ENCODE peak calls at places on chromosomes 5 and 9, in seven cellular contexts. S is left ventricle myocardium inferior, L is lower leg skin, R is thoracic aorta, I is HCT116, H is Peyer's patch, C is lower lobe of right lung. T is an unnamed sample.

GRCh38 chr5:171757853-171758535 is 27.6 kb upstream of the SMIM23 start:
- DNase-seq in C (no peak), S (no peak), I (peak; percentile 67), R (no peak), H (no peak), L (no peak), T (no peak)

GRCh38 chr9:76200730-76201129 is 193.5 kb downstream of the RFK start:
- DNase-seq in L (no peak), S (no peak), I (no peak), C (no peak), R (no peak), H (no peak), T (no peak)

GRCh38 chr5:84403773-84404172 is 19.1 kb upstream of the EDIL3 start:
- DNase-seq in R (no peak), I (peak; percentile 35), S (no peak), H (no peak), L (no peak), C (no peak), T (no peak)

GRCh38 chr5:149731617-149732400 is 1.7 kb downstream of the PPARGC1B start:
- DNase-seq in R (peak; percentile 43), H (peak; percentile 94), L (peak; percentile 91), S (peak; percentile 91), C (peak; percentile 92), I (peak; percentile 64), T (peak; percentile 96)

GRCh38 chr5:160930361-160930760 is 78.3 kb upstream of the ATP10B start:
- DNase-seq in R (no peak), C (no peak), L (no peak), S (no peak), I (no peak), H (no peak), T (no peak)

GRCh38 chr5:105789246-105789645 is 1881.5 kb downstream of the EFNA5 start:
- DNase-seq in C (no peak), H (no peak), S (no peak), R (no peak), L (no peak), I (no peak), T (no peak)

GRCh38 chr9:23821400-23822181 is 4.4 kb downstream of the ELAVL2 start:
- DNase-seq in H (no peak), L (no peak), R (no peak), C (no peak), S (no peak), I (no peak), T (peak; percentile 63)

GRCh38 chr9:115121140-115121710 is 3.3 kb upstream of the TNC start:
- DNase-seq in H (no peak), S (no peak), I (no peak), C (no peak), L (no peak), R (no peak), T (no peak)

GRCh38 chr9:73284386-73284785 is 132.7 kb downstream of the ANXA1 start:
- DNase-seq in R (no peak), C (no peak), H (no peak), S (no peak), I (no peak), L (no peak), T (no peak)
- H3K4me3 ChIP-seq in R (no peak overlapping the region), C (no peak overlapping the region), H (no peak overlapping the region), S (no peak overlapping the region), I (no peak overlapping the region), L (no peak overlapping the region), T (no peak overlapping the region)

DNA sequence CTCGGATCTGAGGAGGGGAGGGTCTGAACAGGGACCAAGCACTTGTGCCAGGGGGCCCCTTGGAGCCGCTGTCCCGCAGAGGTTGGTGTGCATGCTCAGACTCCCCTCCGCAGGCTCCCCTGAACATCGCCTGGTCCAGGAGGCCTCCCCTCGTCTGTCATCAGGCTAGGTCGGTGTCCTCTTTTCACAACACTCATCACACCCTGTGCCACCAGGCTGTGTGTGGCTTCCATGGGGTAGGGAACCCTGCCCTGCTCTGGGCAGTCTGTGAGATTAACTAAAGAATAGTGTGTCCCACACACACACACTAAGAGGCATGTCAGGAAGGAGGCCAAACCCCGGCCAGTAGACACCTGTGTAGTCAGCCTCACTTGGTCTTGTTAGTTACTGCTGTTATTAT is 119.3 kb downstream of the C5orf15 start:
- DNase-seq in C (no peak), H (no peak), S (no peak), I (no peak), L (no peak), R (no peak), T (no peak)
- H3K4me3 ChIP-seq in C (no peak overlapping the region), H (no peak overlapping the region), S (no peak overlapping the region), I (no peak overlapping the region), L (no peak overlapping the region), R (no peak overlapping the region), T (no peak overlapping the region)

DNA sequence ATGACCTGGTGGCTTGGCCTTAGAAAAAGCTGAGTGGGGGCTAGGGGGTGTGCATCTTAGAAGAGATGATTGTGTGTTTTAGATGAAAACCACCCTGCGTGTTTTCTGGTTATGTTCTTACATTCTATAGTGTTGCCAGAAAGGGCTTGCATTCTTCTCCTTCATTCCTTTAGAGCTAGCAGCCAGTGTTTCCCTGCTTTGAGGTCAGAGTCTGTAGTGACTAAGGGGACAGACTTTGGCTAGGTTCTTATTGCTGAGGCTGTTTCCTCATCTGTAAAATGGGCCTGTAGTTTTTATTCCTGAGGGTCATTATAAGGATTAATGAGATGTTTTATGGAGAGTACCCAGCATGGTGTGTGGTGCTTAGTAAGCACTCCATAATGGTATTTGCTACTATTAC is 6.4 kb downstream of the MAST4 start:
- DNase-seq in H (no peak), C (no peak), R (no peak), I (no peak), S (no peak), L (no peak), T (no peak)
- H3K4me3 ChIP-seq in H (no peak overlapping the region), C (no peak overlapping the region), R (no peak overlapping the region), I (no peak overlapping the region), S (no peak overlapping the region), L (no peak overlapping the region), T (no peak overlapping the region)

GRCh38 chr5:56480305-56481146 is 247.4 kb upstream of the ANKRD55 start:
- DNase-seq in R (no peak), I (no peak), S (peak; percentile 71), L (peak; percentile 47), C (peak; percentile 63), H (peak; percentile 68), T (peak; percentile 91)
- H3K4me3 ChIP-seq in R (peak overlapping the region; percentile 83), I (no peak overlapping the region), S (peak overlapping the region; percentile 79), L (peak overlapping the region; percentile 54), C (peak overlapping the region; percentile 67), H (peak overlapping the region; percentile 46), T (peak overlapping the region; percentile 86)

DNA sequence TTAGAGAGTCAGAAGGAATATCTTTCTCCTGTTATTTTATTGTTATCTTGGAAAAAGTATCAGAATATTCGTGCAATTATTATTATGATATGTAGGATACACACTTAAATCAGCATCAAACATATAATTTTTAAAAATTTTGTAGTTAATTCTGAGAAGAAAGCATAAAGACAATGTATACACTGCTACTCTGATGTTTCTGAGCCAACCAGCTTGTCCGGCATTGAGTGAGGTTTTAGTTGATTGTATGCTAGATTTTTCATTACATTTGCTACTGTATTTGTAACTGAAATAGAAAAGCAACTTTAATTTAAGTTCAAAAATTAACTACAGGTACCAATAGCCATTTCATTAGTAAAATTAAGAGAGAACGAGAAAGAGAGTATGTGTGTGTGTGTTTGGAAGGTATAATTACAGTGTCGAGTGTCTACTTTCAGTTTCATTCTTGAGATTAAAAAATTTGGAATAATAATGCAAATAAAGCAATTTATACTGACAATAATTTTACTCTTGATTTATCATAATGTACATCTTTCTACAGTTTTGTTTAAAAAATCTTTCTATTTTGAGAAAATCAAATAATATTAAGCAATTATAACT is 160.4 kb upstream of the CDH12 start:
- DNase-seq in H (no peak), C (no peak), L (no peak), I (no peak), S (no peak), R (no peak), T (no peak)
- H3K4me3 ChIP-seq in H (peak overlapping the region; percentile 7), C (peak overlapping the region; percentile 38), L (no peak overlapping the region), I (no peak overlapping the region), S (peak overlapping the region; percentile 42), R (peak overlapping the region; percentile 7), T (no peak overlapping the region)

GRCh38 chr5:158737536-158738027 is 362.1 kb downstream of the EBF1 start:
- DNase-seq in I (no peak), S (no peak), C (no peak), R (no peak), H (no peak), L (no peak), T (no peak)
- H3K4me3 ChIP-seq in I (no peak overlapping the region), S (no peak overlapping the region), C (no peak overlapping the region), R (no peak overlapping the region), H (no peak overlapping the region), L (no peak overlapping the region), T (no peak overlapping the region)

DNA sequence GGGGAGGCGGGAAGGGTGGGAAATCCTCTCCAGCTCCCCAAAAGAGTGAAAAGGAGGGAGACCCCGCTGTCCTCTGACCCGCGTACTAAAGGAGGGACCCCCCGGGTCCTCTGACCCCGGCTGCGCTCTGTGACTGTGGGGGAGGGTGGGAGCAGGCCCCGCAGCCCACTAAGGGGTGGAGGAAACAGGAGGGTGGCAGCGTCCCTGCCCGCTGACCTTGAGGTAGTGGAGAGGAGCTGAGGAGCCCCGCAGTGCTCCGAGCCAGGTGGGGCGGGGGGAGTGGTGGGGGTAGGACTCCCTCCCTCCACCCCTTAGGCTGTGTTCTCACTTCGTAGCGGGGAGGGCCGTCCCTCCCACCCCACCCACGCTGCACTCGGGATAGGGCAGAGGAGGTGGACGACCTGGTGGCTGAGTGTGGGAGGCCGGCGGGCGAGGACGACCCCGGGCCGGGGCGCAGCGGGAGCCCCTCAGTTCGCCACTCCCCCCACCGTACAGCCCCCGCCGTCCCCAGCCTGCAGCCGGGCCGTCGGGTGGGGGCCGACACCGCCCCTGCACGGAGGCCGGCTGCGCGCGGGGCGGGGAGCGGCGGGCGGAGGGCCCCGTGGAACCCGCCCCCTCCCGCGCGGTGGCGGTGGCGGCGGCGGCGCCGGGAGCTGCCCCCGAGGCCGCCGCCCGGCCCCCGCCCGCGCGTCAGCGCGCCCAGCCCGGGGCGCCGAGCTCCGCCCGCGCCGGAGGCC is at the start of gene ADCY2:
- DNase-seq in L (no peak), R (no peak), C (no peak), I (no peak), H (no peak), S (no peak), T (no peak)
- H3K4me3 ChIP-seq in L (peak within 1 kb of the TSS; percentile 72), R (peak within 1 kb of the TSS; percentile 87), C (peak within 1 kb of the TSS; percentile 43), I (no peak within 1 kb of the TSS), H (peak within 1 kb of the TSS; percentile 21), S (peak within 1 kb of the TSS; percentile 60), T (peak within 1 kb of the TSS; percentile 40)

GRCh38 chr9:94802795-94803194 is 76.3 kb downstream of the AOPEP start:
- DNase-seq in S (no peak), H (no peak), R (no peak), I (no peak), L (no peak), C (no peak), T (no peak)
- H3K4me3 ChIP-seq in S (no peak overlapping the region), H (no peak overlapping the region), R (peak overlapping the region; percentile 51), I (no peak overlapping the region), L (no peak overlapping the region), C (no peak overlapping the region), T (no peak overlapping the region)

DNA sequence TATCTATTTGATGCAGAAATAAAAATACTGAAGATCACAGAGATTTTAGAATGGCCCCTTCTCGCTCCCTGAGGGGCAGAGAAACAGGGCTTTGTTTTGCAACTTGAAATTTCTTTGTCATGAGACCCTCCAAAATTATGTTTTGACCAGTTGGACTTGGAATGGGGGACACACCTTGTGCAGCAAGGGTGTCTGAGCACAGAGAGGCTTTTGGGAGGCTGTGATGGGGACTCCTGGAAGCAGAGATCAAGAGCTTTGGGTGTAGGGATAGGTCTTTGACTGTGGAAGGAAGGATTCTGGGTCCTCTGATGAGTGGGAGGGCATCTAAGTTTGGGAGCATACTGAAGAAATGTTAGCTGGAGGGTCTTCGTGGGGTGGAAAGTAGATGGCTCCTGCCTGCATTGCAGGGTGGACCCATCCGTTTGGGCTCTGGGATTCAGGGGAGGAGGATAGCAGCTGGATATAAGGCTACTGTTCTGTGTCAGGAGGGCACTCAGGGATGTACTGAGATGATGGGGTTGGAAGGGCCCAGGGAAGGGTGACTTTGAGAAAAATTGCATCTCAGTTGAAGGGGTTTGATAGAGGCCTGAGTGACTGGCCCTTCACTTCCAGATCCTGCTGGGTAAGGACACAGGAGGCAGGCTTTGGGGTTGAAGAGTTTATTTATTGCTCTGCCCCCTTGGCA is 1.8 kb upstream of the MYORG start:
- DNase-seq in I (no peak), L (no peak), S (no peak), C (no peak), R (no peak), H (no peak), T (no peak)
- H3K4me3 ChIP-seq in I (no peak overlapping the region), L (no peak overlapping the region), S (no peak overlapping the region), C (no peak overlapping the region), R (no peak overlapping the region), H (no peak overlapping the region), T (no peak overlapping the region)

T was measured in kidney.